ENCODE peak calls at places on chromosomes 3 and 15, in nine cellular contexts. C, J, E, L, G, P, R, A and Y are unnamed samples.

GRCh38 chr15:40040770-40041169 is 1.8 kb upstream of the SRP14 start:
- DNase-seq in R (no peak), P (no peak), E (no peak), J (no peak), C (no peak), L (peak), G (no peak), A (no peak), Y (no peak)

GRCh38 chr3:167067844-167068161 is 312.3 kb downstream of the ZBBX start:
- DNase-seq in G (no peak), R (no peak), L (no peak), C (no peak), J (no peak), P (no peak), A (no peak), E (no peak), Y (no peak)

GRCh38 chr15:37028609-37029287 is 71.6 kb downstream of the MEIS2 start:
- DNase-seq in J (no peak), L (no peak), G (no peak), A (peak), E (no peak), P (no peak), C (no peak), R (no peak), Y (no peak)

GRCh38 chr3:127595303-127595702 is 2.9 kb upstream of the MCM2 start:
- DNase-seq in A (no peak), E (no peak), G (no peak), P (no peak), L (no peak), C (no peak), R (no peak), J (no peak), Y (no peak)

GRCh38 chr3:19155375-19155774 is 7.1 kb downstream of the KCNH8 start:
- DNase-seq in R (no peak), C (no peak), A (no peak), G (no peak), P (no peak), E (no peak), J (no peak), L (no peak), Y (no peak)

GRCh38 chr15:69808756-69809155 is 289.0 kb downstream of the TLE3 start:
- DNase-seq in J (no peak), C (no peak), P (no peak), A (peak), G (no peak), L (no peak), E (no peak), R (no peak), Y (no peak)

GRCh38 chr15:80695911-80696651 is 971 bp downstream of the ABHD17C start:
- DNase-seq in G (peak), P (peak), R (peak), C (no peak), E (no peak), L (no peak), J (peak), A (peak), Y (no peak)

GRCh38 chr3:15382405-15382923 is 44.9 kb downstream of the METTL6 start:
- DNase-seq in J (no peak), R (no peak), P (no peak), E (no peak), L (no peak), G (no peak), A (no peak), C (no peak), Y (no peak)

GRCh38 chr3:177569823-177570657 is 372.8 kb upstream of the TBL1XR1 start:
- DNase-seq in A (no peak), J (no peak), E (no peak), L (no peak), R (no peak), C (no peak), G (no peak), P (no peak), Y (no peak)

GRCh38 chr15:79089890-79090486 is 592 bp downstream of the RASGRF1 start:
- DNase-seq in P (no peak), J (no peak), G (no peak), C (no peak), A (peak), E (no peak), R (no peak), L (no peak), Y (no peak)

GRCh38 chr15:101373580-101373979 is 78.5 kb upstream of the SNRPA1 start:
- DNase-seq in L (no peak), C (no peak), G (no peak), P (no peak), R (no peak), A (no peak), J (no peak), E (no peak), Y (no peak)

GRCh38 chr15:34927726-34928125 is 41.8 kb downstream of the AQR start:
- DNase-seq in L (no peak), C (no peak), J (no peak), P (no peak), E (no peak), A (peak), G (no peak), R (peak), Y (no peak)

GRCh38 chr3:158261371-158261991 is 151.6 kb downstream of the RSRC1 start:
- DNase-seq in G (no peak), L (no peak), R (no peak), A (no peak), C (no peak), P (no peak), E (no peak), J (no peak), Y (no peak)

GRCh38 chr15:57259511-57260143 is 116.7 kb upstream of the CGNL1 start:
- DNase-seq in G (peak), L (no peak), C (no peak), A (no peak), P (no peak), R (no peak), J (no peak), E (no peak), Y (no peak)

GRCh38 chr3:126349611-126350501 is 7.4 kb downstream of the KLF15 start:
- DNase-seq in L (no peak), R (no peak), G (no peak), P (peak), J (no peak), A (no peak), E (peak), C (no peak), Y (no peak)

GRCh38 chr3:61009025-61009424 is 242.2 kb downstream of the FHIT start:
- DNase-seq in E (no peak), J (no peak), L (no peak), G (no peak), P (peak), R (no peak), C (no peak), A (no peak), Y (no peak)

GRCh38 chr3:131762981-131763380 is 260.2 kb upstream of the MRPL3 start:
- DNase-seq in L (no peak), A (no peak), G (no peak), C (no peak), R (no peak), J (no peak), E (no peak), P (no peak), Y (no peak)

GRCh38 chr15:92034227-92034626 is 180.7 kb downstream of the SLCO3A1 start:
- DNase-seq in A (no peak), C (no peak), L (no peak), P (no peak), J (no peak), R (no peak), E (no peak), G (no peak), Y (no peak)

GRCh38 chr15:92915766-92916435 is 15.8 kb downstream of the CHD2 start:
- DNase-seq in G (no peak), C (peak), R (no peak), P (no peak), L (no peak), J (no peak), E (no peak), A (no peak), Y (no peak)

GRCh38 chr15:58066042-58066867 is 744 bp upstream of the ALDH1A2 start:
- DNase-seq in P (peak), J (peak), R (peak), L (no peak), G (peak), C (no peak), E (peak), A (peak), Y (peak)

GRCh38 chr3:114356084-114357009 is 62.5 kb downstream of the TIGIT start:
- DNase-seq in E (no peak), A (no peak), L (no peak), C (no peak), J (no peak), R (no peak), P (no peak), G (no peak), Y (no peak)

GRCh38 chr3:120798346-120798745 is 55.8 kb downstream of the GTF2E1 start:
- DNase-seq in E (no peak), A (no peak), R (no peak), L (no peak), C (no peak), P (no peak), G (peak), J (no peak), Y (no peak)

GRCh38 chr3:155934215-155934614 is 63.8 kb downstream of the GMPS start:
- DNase-seq in R (no peak), E (no peak), L (no peak), C (no peak), A (no peak), J (no peak), G (no peak), P (peak), Y (no peak)

GRCh38 chr3:103950676-103951075 is 1416.0 kb upstream of the ALCAM start:
- DNase-seq in C (no peak), E (no peak), G (no peak), L (no peak), P (no peak), A (no peak), R (no peak), J (no peak), Y (no peak)

GRCh38 chr3:174308761-174309160 is 550.4 kb upstream of the NAALADL2 start:
- DNase-seq in L (no peak), C (no peak), G (no peak), P (no peak), J (no peak), R (no peak), A (no peak), E (no peak), Y (no peak)

GRCh38 chr15:67080118-67080899 is 14.9 kb downstream of the SMAD3 start:
- DNase-seq in G (no peak), P (peak), E (no peak), J (peak), A (peak), C (peak), R (no peak), L (no peak), Y (no peak)

GRCh38 chr3:130746296-130747039 is at the start of gene PIK3R4:
- DNase-seq in L (peak), R (peak), P (peak), J (peak), G (peak), A (peak), E (peak), C (peak), Y (peak)

GRCh38 chr3:175857666-175858270 is 998.6 kb downstream of the NAALADL2 start:
- DNase-seq in E (no peak), L (no peak), C (peak), J (no peak), A (no peak), P (no peak), G (no peak), R (no peak), Y (no peak)

GRCh38 chr15:63156708-63157065 is 590 bp downstream of the RPS27L start:
- DNase-seq in L (no peak), R (no peak), C (peak), G (peak), A (peak), J (peak), P (peak), E (no peak), Y (peak)

GRCh38 chr15:52789601-52790165 is 453 bp downstream of the ONECUT1 start:
- DNase-seq in J (peak), E (no peak), C (peak), P (no peak), R (no peak), A (peak), L (no peak), G (no peak), Y (no peak)

GRCh38 chr3:111864821-111865656 is 6.0 kb downstream of the PHLDB2 start:
- DNase-seq in A (peak), G (no peak), E (no peak), L (no peak), P (peak), J (no peak), C (peak), R (no peak), Y (no peak)

GRCh38 chr3:156349111-156349510 is 205.8 kb downstream of the SSR3 start:
- DNase-seq in P (no peak), C (no peak), E (no peak), L (no peak), R (no peak), G (no peak), J (no peak), A (no peak), Y (no peak)

GRCh38 chr3:99842826-99843589 is 25.3 kb downstream of the CMSS1 start:
- DNase-seq in J (no peak), R (no peak), G (peak), P (no peak), L (no peak), E (no peak), C (peak), A (peak), Y (no peak)

GRCh38 chr3:51778554-51778953 is 483 bp downstream of the IQCF6 start:
- DNase-seq in L (no peak), P (no peak), E (no peak), A (no peak), G (no peak), J (no peak), C (no peak), R (no peak), Y (no peak)

GRCh38 chr15:85689729-85690128 is 105.0 kb downstream of the KLHL25 start:
- DNase-seq in R (no peak), P (peak), L (no peak), E (no peak), G (peak), A (peak), C (peak), J (peak), Y (peak)

GRCh38 chr15:57054351-57054750 is 135.9 kb downstream of the TCF12 start:
- DNase-seq in R (no peak), G (peak), C (no peak), J (no peak), P (no peak), E (no peak), A (peak), L (no peak), Y (no peak)

GRCh38 chr3:72310028-72310987 is 525.4 kb upstream of the PROK2 start:
- DNase-seq in E (no peak), L (no peak), J (peak), A (peak), R (no peak), P (peak), G (peak), C (peak), Y (no peak)

GRCh38 chr3:9673082-9673481 is 23.8 kb downstream of the MTMR14 start:
- DNase-seq in L (no peak), G (no peak), E (no peak), J (no peak), R (no peak), C (no peak), A (no peak), P (no peak), Y (no peak)

DNA sequence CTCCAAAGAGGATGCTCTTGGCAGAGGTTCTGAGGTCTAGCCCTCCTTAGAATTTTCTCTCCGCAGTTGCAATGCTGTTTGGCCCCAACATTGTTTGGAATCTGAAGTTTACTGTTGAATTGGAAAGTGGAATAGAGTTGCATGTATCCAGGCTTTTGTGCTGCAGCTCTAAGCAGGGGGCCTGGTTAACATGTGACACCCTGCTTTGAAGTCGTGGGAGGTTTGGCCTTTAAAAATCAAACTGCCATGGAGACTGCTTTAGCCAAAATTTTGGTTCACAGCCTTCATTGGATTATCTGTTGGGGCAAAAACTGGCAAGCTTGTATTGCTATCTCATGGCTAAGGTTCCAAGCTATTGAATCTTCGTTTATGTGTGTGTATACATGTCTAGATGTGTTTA is 15.8 kb downstream of the CYP11A1 start:
- DNase-seq in C (no peak), L (no peak), G (no peak), J (no peak), A (no peak), E (no peak), R (no peak), P (no peak), Y (no peak)
- H3K27ac ChIP-seq in C (no peak), L (no peak), G (no peak), J (no peak), A (no peak), E (no peak), R (no peak), P (no peak), Y (no peak)

GRCh38 chr3:188157971-188158370 is 4.0 kb downstream of the LPP start:
- DNase-seq in L (no peak), J (peak), G (peak), E (no peak), R (no peak), A (no peak), C (no peak), P (no peak), Y (no peak)

GRCh38 chr3:188160751-188161150 is 6.8 kb downstream of the LPP start:
- DNase-seq in R (no peak), L (no peak), J (no peak), A (no peak), E (no peak), P (no peak), G (no peak), C (no peak), Y (no peak)

GRCh38 chr3:188156051-188156450 is 2.1 kb downstream of the LPP start:
- DNase-seq in L (no peak), G (no peak), P (no peak), E (no peak), R (no peak), A (no peak), C (no peak), J (no peak), Y (no peak)

GRCh38 chr3:188157407-188157806 is 3.5 kb downstream of the LPP start:
- DNase-seq in E (no peak), A (no peak), G (no peak), C (no peak), P (no peak), L (no peak), J (no peak), R (no peak), Y (no peak)

GRCh38 chr3:188158731-188159355 is 4.9 kb downstream of the LPP start:
- DNase-seq in E (no peak), R (no peak), G (peak), C (no peak), J (no peak), L (no peak), A (no peak), P (no peak), Y (no peak)
- H3K27ac ChIP-seq in E (peak), R (peak), G (peak), C (peak), J (peak), L (peak), A (no peak), P (peak), Y (no peak)

GRCh38 chr3:123130079-123130726 is 63.4 kb downstream of the PDIA5 start:
- DNase-seq in E (no peak), G (peak), R (no peak), P (no peak), J (no peak), L (no peak), C (no peak), A (no peak), Y (no peak)
- H3K27ac ChIP-seq in E (no peak), G (peak), R (no peak), P (no peak), J (no peak), L (no peak), C (no peak), A (no peak), Y (no peak)

GRCh38 chr3:118991775-118992174 is 42.9 kb downstream of the IGSF11 start:
- DNase-seq in J (peak), R (no peak), P (no peak), E (no peak), C (no peak), A (no peak), G (no peak), L (no peak), Y (no peak)
- H3K27ac ChIP-seq in J (peak), R (no peak), P (no peak), E (peak), C (no peak), A (no peak), G (no peak), L (peak), Y (peak)

GRCh38 chr3:172127929-172128580 is 88.7 kb downstream of the FNDC3B start:
- DNase-seq in R (no peak), J (no peak), A (peak), C (no peak), E (no peak), G (no peak), P (no peak), L (no peak), Y (no peak)
- H3K27ac ChIP-seq in R (peak), J (peak), A (no peak), C (no peak), E (peak), G (peak), P (peak), L (peak), Y (no peak)

GRCh38 chr3:128734523-128735189 is 8.7 kb downstream of the RAB7A start:
- DNase-seq in P (no peak), R (no peak), C (no peak), E (no peak), A (no peak), G (no peak), L (no peak), J (no peak), Y (no peak)

GRCh38 chr3:128735287-128735686 is 9.3 kb downstream of the RAB7A start:
- DNase-seq in P (no peak), R (no peak), E (no peak), C (no peak), A (no peak), G (no peak), L (no peak), J (no peak), Y (no peak)

GRCh38 chr3:128735884-128736283 is 9.9 kb downstream of the RAB7A start:
- DNase-seq in J (no peak), G (peak), R (no peak), L (no peak), P (no peak), A (peak), C (no peak), E (no peak), Y (no peak)

DNA sequence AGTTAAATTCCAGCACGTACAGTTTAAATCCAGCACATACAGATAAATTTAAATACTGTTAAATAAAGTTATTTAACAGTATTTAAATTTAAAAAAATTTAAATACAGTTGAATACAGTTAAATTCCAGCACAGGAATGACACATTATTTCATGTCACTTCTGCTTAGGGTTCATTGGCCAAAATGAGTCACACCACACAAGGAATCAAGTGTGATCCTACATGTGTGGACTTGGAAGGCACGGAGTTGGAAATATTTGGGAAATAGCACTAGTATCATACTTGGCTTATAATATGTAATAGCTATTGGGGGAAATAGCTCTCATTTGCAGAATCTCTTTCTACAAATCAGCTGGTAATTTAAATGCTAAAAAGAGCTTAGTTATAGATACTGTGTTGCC is 10.6 kb downstream of the RAB7A start:
- DNase-seq in R (no peak), E (no peak), G (no peak), C (peak), L (no peak), J (no peak), P (no peak), A (peak), Y (no peak)
- H3K27ac ChIP-seq in R (no peak), E (no peak), G (no peak), C (no peak), L (no peak), J (no peak), P (no peak), A (no peak), Y (no peak)

GRCh38 chr3:123792473-123793201 is 91.5 kb downstream of the MYLK start:
- DNase-seq in G (peak), A (peak), J (no peak), C (peak), E (no peak), L (peak), R (no peak), P (no peak), Y (no peak)

GRCh38 chr3:123790254-123791072 is 93.7 kb downstream of the MYLK start:
- DNase-seq in J (no peak), G (no peak), C (no peak), A (peak), R (no peak), L (peak), E (no peak), P (no peak), Y (no peak)

GRCh38 chr3:123791898-123792297 is 92.2 kb downstream of the MYLK start:
- DNase-seq in P (no peak), G (no peak), C (peak), L (peak), R (no peak), A (peak), J (no peak), E (no peak), Y (no peak)

GRCh38 chr3:123791073-123791370 is 93.1 kb downstream of the MYLK start:
- DNase-seq in C (no peak), J (no peak), L (peak), R (no peak), A (no peak), E (no peak), P (no peak), G (no peak), Y (no peak)

DNA sequence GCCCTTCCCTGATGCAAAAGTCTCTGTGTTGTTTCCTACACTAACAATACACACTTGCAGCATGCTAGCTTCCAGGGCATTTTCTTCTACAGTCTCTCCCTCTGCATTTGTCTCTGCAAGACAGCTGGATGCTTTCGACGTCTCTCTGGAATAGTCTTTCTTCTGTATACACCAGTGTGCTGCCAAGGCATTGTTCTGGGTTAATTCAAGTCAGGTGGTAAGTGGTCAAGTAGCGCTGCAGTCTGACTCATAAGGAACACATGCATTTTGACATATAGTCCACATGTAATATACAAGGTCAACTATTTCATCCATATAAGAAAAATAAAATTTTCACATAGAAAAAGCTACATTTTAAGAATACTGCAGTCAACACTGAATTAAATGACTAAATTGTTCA is 92.7 kb downstream of the MYLK start:
- DNase-seq in G (no peak), L (peak), C (peak), J (no peak), P (no peak), E (no peak), A (peak), R (no peak), Y (no peak)
- H3K27ac ChIP-seq in G (no peak), L (peak), C (peak), J (no peak), P (no peak), E (no peak), A (peak), R (no peak), Y (no peak)